ENCODE peak calls at places on chromosome 10, in seven cellular contexts. J is foreskin fibroblast, Q is nephron progenitor cell, A is upper lobe of right lung, N is NB4, G is fibroblast of pulmonary artery, X is lower leg skin. O is an unnamed sample.

GRCh38 chr10:125788156-125789034 is 12.8 kb upstream of the MMP21 start:
- DNase-seq in N (no peak), G (no peak), J (no peak), X (no peak), Q (no peak), A (no peak), O (no peak)

GRCh38 chr10:72353028-72353962 is 1.4 kb downstream of the DNAJB12 start:
- DNase-seq in X (no peak), A (no peak), G (peak), J (peak), Q (no peak), N (no peak), O (peak)

GRCh38 chr10:130479146-130479545 is 343.0 kb downstream of the GLRX3 start:
- DNase-seq in J (no peak), Q (no peak), G (no peak), A (no peak), X (no peak), N (no peak), O (no peak)

GRCh38 chr10:34181545-34182300 is 633.4 kb downstream of the PARD3 start:
- DNase-seq in N (no peak), J (peak), G (peak), X (no peak), Q (peak), A (no peak), O (no peak)

GRCh38 chr10:27440021-27440420 is 64.1 kb upstream of the RAB18 start:
- DNase-seq in J (no peak), X (no peak), N (no peak), G (no peak), Q (no peak), A (no peak), O (no peak)

GRCh38 chr10:72928798-72929197 is 25.8 kb downstream of the PLA2G12B start:
- DNase-seq in Q (no peak), A (no peak), G (no peak), J (no peak), X (no peak), N (no peak), O (no peak)

GRCh38 chr10:5581670-5582566 is 57.2 kb downstream of the CALML3 start:
- DNase-seq in Q (no peak), N (no peak), X (no peak), G (no peak), A (peak), J (no peak), O (no peak)

GRCh38 chr10:36534471-36535002 is 590.9 kb upstream of the ANKRD30A start:
- DNase-seq in J (peak), A (no peak), G (peak), X (no peak), N (peak), Q (no peak), O (peak)

GRCh38 chr10:99523251-99523773 is 9.4 kb upstream of the NKX2-3 start:
- DNase-seq in X (no peak), N (no peak), A (no peak), J (no peak), G (no peak), Q (peak), O (no peak)

GRCh38 chr10:102865620-102866019 is 3.6 kb upstream of the AS3MT start:
- DNase-seq in Q (no peak), G (no peak), X (no peak), A (no peak), N (no peak), J (no peak), O (no peak)

GRCh38 chr10:62815373-62816111 is 624 bp downstream of the EGR2 start:
- DNase-seq in N (peak), Q (peak), X (no peak), A (peak), J (peak), G (no peak), O (no peak)

GRCh38 chr10:42738669-42739068 is 43.9 kb upstream of the BMS1 start:
- DNase-seq in G (no peak), A (no peak), X (no peak), N (no peak), J (no peak), Q (no peak), O (no peak)

GRCh38 chr10:31961675-31962074 is 33.0 kb upstream of the ARHGAP12 start:
- DNase-seq in Q (no peak), J (peak), X (no peak), N (peak), A (no peak), G (peak), O (peak)

GRCh38 chr10:98158576-98158975 is 24.1 kb downstream of the R3HCC1L start:
- DNase-seq in Q (no peak), G (no peak), X (no peak), N (no peak), A (no peak), J (no peak), O (no peak)

GRCh38 chr10:102615361-102615760 is 28.9 kb upstream of the TRIM8 start:
- DNase-seq in J (no peak), Q (peak), G (no peak), A (no peak), N (peak), X (no peak), O (peak)

GRCh38 chr10:72462261-72462660 is 107.5 kb upstream of the DNAJB12 start:
- DNase-seq in A (no peak), Q (no peak), X (no peak), J (no peak), G (no peak), N (no peak), O (no peak)

GRCh38 chr10:120813085-120813484 is 38.1 kb upstream of the WDR11 start:
- DNase-seq in Q (no peak), N (no peak), G (no peak), A (no peak), J (no peak), X (no peak), O (no peak)

GRCh38 chr10:94006591-94007550 is 13.1 kb downstream of the PLCE1 start:
- DNase-seq in A (no peak), G (peak), J (peak), N (no peak), Q (no peak), X (no peak), O (no peak)

GRCh38 chr10:48964038-48964437 is 24.4 kb upstream of the LRRC18 start:
- DNase-seq in A (no peak), N (no peak), Q (no peak), G (no peak), J (no peak), X (no peak), O (no peak)

GRCh38 chr10:12947741-12948140 is 53.8 kb downstream of the CCDC3 start:
- DNase-seq in X (no peak), Q (no peak), J (no peak), G (no peak), A (no peak), N (no peak), O (no peak)

GRCh38 chr10:69936091-69936490 is 116.6 kb upstream of the MACROH2A2 start:
- DNase-seq in A (no peak), Q (no peak), J (no peak), N (peak), X (no peak), G (no peak), O (no peak)

GRCh38 chr10:130265542-130265941 is 129.4 kb downstream of the GLRX3 start:
- DNase-seq in J (no peak), N (no peak), G (no peak), X (no peak), A (no peak), Q (no peak), O (no peak)

GRCh38 chr10:24691113-24691512 is 32.6 kb downstream of the ARHGAP21 start:
- DNase-seq in Q (no peak), N (no peak), X (peak), G (peak), J (peak), A (no peak), O (no peak)

GRCh38 chr10:127977368-127978009 is 70.6 kb downstream of the PTPRE start:
- DNase-seq in X (peak), N (peak), J (peak), G (peak), A (peak), Q (no peak), O (peak)

GRCh38 chr10:45035673-45036072 is 35.0 kb downstream of the ZNF22 start:
- DNase-seq in A (no peak), G (no peak), Q (no peak), J (no peak), N (no peak), X (no peak), O (no peak)

GRCh38 chr10:95275726-95276366 is 15.0 kb downstream of the PDLIM1 start:
- DNase-seq in J (no peak), Q (no peak), A (no peak), X (no peak), N (no peak), G (peak), O (peak)

GRCh38 chr10:102633282-102633681 is 11.0 kb upstream of the TRIM8 start:
- DNase-seq in A (peak), Q (no peak), N (peak), G (peak), X (no peak), J (peak), O (peak)

GRCh38 chr10:50999163-50999562 is 75.1 kb upstream of the PRKG1 start:
- DNase-seq in J (no peak), X (no peak), A (no peak), N (no peak), G (no peak), Q (no peak), O (no peak)

GRCh38 chr10:129756912-129757861 is 206.9 kb downstream of the EBF3 start:
- DNase-seq in J (no peak), Q (no peak), X (peak), A (peak), N (peak), G (peak), O (no peak)

GRCh38 chr10:110413049-110413783 is 84.5 kb upstream of the DUSP5 start:
- DNase-seq in X (no peak), Q (no peak), J (no peak), N (peak), A (no peak), G (no peak), O (no peak)

GRCh38 chr10:121466424-121466823 is 131.8 kb downstream of the FGFR2 start:
- DNase-seq in G (no peak), X (no peak), Q (no peak), N (no peak), J (no peak), A (no peak), O (no peak)

GRCh38 chr10:34547695-34548094 is 267.4 kb downstream of the PARD3 start:
- DNase-seq in X (no peak), J (no peak), N (no peak), Q (no peak), G (no peak), A (no peak), O (no peak)

DNA sequence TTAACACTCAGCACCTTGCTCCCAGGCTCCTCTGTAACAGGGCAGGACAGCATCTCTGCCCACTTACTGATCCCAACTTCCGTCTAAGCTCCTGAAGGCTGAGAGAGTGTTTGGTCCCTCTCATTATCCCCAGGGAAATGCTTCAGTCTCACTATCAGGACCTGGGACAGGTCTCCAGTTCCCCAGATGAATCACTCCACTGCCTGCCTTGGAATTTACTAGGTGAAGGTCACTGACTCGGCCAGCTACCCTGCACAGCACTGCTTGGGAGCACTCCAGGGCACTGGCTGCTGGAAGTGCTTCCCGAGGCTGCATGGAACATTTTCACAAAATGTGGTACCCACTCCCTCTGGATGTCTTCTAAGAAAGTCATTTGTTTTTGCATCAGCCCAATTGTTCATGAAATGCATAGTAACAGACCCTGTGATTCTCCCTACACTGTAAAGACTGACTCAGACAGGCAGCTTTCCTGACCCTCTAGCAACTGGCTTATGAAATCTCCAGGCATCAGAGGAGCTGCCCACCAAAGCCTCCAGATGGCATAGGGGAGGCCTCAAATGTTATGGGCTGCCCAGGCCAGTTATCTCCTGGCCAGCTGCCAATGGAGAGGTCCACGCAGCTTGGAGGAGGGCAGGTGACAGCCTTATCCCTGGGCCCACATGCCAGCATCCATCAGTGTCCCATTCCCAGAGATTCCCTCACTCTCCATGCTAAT is 89.1 kb downstream of the GFRA1 start:
- DNase-seq in J (peak), A (no peak), X (no peak), Q (peak), N (peak), G (no peak), O (peak)
- TF ChIP-seq CTCF in J (no peak), A (no peak), X (no peak), Q (no peak), N (no peak), G (no peak), O (no peak)

GRCh38 chr10:29636178-29636577 is 1.4 kb upstream of the SVIL start:
- DNase-seq in N (peak), A (no peak), G (peak), J (peak), Q (no peak), X (no peak), O (peak)

GRCh38 chr10:29634764-29635625 is at the start of gene SVIL:
- DNase-seq in X (peak), J (peak), Q (peak), G (peak), N (peak), A (peak), O (peak)

GRCh38 chr10:29637537-29637936 is 2.8 kb upstream of the SVIL start:
- DNase-seq in A (no peak), G (no peak), X (no peak), Q (no peak), J (no peak), N (no peak), O (no peak)

GRCh38 chr10:29634105-29634504 is 666 bp downstream of the SVIL start:
- DNase-seq in G (no peak), A (no peak), X (no peak), Q (no peak), J (no peak), N (no peak), O (peak)

GRCh38 chr10:29635711-29636144 is 957 bp upstream of the SVIL start:
- DNase-seq in J (peak), X (no peak), A (no peak), G (peak), Q (peak), N (peak), O (no peak)
- TF ChIP-seq CTCF in J (no peak), X (no peak), A (no peak), G (no peak), Q (no peak), N (no peak), O (no peak)

DNA sequence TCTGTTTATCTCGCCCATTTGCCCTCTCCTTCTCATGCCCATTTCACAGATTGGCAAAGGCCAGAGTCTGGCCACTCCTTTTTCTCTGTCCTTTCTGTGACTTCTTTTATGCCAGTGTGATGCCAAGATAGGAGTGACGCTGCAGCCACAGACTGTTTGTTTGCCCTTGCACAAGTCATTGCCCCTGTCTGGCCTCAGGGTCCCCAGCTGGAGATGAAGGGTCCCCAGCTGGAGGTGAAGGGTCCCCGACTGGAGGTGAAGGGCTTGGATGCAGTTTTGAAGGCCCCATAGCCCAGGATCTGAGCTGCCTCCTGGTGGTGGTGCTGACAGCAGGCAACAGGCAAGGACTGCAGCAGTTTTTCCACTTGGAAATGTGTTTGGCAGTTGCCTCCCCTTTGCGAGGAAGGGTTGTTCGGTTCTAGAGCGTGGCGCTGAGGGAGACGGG is 50.8 kb upstream of the SLC29A3 start:
- DNase-seq in Q (peak), X (no peak), J (peak), G (peak), A (no peak), N (no peak), O (no peak)
- TF ChIP-seq CTCF in Q (peak), X (no peak), J (peak), G (peak), A (peak), N (peak), O (peak)

DNA sequence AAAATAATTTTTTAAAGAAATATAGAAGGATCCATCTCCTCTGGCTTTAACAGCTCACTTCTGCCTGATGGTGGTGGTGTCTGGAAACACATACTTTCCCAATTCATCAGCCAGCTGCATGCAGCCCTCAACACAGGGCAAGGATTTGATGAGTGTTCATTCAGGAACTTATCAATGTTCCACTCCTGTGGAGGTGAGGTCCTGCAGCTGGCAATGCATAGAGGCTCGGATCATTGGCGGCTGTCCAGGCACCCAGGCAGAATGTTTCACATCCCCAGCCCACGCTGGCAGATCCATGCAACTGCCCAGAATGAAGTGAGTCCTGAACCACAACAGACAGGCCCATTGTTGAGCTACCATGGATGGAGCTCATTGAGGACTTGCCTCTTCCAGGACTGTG is 55.2 kb upstream of the KCNMA1 start:
- DNase-seq in A (no peak), Q (no peak), X (no peak), N (no peak), G (peak), J (peak), O (peak)
- TF ChIP-seq CTCF in A (no peak), Q (no peak), X (no peak), N (no peak), G (no peak), J (no peak), O (no peak)

GRCh38 chr10:60125928-60126327 is 219.6 kb upstream of the CCDC6 start:
- DNase-seq in J (no peak), G (no peak), N (no peak), A (no peak), Q (no peak), X (no peak), O (no peak)

GRCh38 chr10:60123668-60124067 is 217.3 kb upstream of the CCDC6 start:
- DNase-seq in A (no peak), Q (no peak), G (no peak), X (no peak), J (peak), N (no peak), O (peak)

GRCh38 chr10:60123172-60123571 is 216.8 kb upstream of the CCDC6 start:
- DNase-seq in J (peak), X (peak), G (peak), Q (no peak), N (no peak), A (no peak), O (peak)

GRCh38 chr10:60122190-60122589 is 215.8 kb upstream of the CCDC6 start:
- DNase-seq in A (no peak), N (no peak), J (no peak), X (no peak), G (no peak), Q (no peak), O (no peak)

DNA sequence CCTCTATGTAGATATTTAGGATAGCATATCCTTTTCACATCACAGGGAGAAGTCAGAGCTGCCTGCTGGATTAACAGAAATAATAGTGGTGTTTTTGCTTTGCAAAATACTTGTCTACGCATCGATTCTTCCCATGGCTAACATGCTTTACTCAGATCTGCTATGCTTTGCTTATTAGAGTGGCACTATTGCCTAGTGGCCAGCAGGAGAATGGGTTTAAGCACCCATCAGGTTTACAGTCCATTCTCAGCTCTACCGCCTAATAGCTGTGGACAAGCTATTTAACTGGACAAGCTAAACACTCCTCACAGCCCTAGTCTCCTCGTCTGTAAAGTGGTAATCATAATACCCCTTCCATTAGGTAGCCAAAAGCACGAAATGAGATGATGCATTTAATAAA is 218.2 kb upstream of the CCDC6 start:
- DNase-seq in G (no peak), N (no peak), J (no peak), A (no peak), Q (no peak), X (no peak), O (no peak)
- TF ChIP-seq CTCF in G (no peak), N (no peak), J (no peak), A (no peak), Q (no peak), X (no peak), O (no peak)

DNA sequence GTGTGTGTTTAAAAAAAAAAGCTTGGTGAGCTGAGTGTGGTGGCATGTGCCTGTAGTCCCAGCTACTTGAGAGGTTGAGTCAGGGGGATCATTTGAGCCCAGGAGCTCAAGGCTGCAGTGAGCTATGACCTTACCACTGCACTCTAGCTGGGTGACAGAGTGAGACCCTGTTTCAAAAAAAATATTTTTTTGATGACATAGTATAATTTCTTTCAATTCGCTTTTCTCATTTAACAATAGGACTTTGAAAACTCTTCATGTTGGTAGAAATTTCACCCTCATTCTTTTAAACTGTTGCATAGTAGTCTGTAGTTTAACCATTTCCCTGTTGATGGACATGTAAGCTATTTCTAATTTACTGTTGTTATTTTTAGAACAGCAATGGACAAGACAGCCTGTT is 55.7 kb upstream of the EXOC6 start:
- DNase-seq in G (no peak), N (no peak), Q (no peak), X (no peak), J (no peak), A (no peak), O (no peak)
- TF ChIP-seq CTCF in G (no peak), N (no peak), Q (no peak), X (no peak), J (no peak), A (no peak), O (no peak)

GRCh38 chr10:61172182-61172926 is 228.4 kb upstream of the RHOBTB1 start:
- DNase-seq in J (no peak), G (no peak), Q (no peak), N (no peak), X (no peak), A (no peak), O (no peak)

GRCh38 chr10:61166489-61166888 is 222.5 kb upstream of the RHOBTB1 start:
- DNase-seq in A (no peak), J (no peak), Q (no peak), N (no peak), G (no peak), X (no peak), O (no peak)

GRCh38 chr10:61166065-61166464 is 222.1 kb upstream of the RHOBTB1 start:
- DNase-seq in X (no peak), G (no peak), Q (no peak), N (no peak), A (no peak), J (no peak), O (no peak)

GRCh38 chr10:61170594-61170993 is 226.6 kb upstream of the RHOBTB1 start:
- DNase-seq in Q (no peak), X (no peak), N (no peak), G (no peak), A (no peak), J (no peak), O (no peak)

GRCh38 chr10:61169294-61169693 is 225.3 kb upstream of the RHOBTB1 start:
- DNase-seq in J (no peak), N (no peak), X (no peak), G (no peak), Q (no peak), A (no peak), O (no peak)
- TF ChIP-seq CTCF in J (no peak), N (no peak), X (no peak), G (no peak), Q (no peak), A (no peak), O (no peak)

GRCh38 chr10:68284007-68284406 is 47.9 kb upstream of the HNRNPH3 start:
- DNase-seq in X (no peak), A (no peak), N (no peak), Q (no peak), G (peak), J (no peak), O (no peak)
- TF ChIP-seq CTCF in X (no peak), A (no peak), N (no peak), Q (no peak), G (no peak), J (no peak), O (no peak)

O was measured in MCF 10A.